ENCODE peak calls at places on chromosomes 11 and 22, in nine cellular contexts. One of them, this sample, is unnamed.

GRCh38 chr11:35260342-35260985 is 121.5 kb downstream of the CD44 start:
- DNase-seq in thoracic aorta: no peak
- DNase-seq in colonic mucosa: no peak
- DNase-seq in adrenal gland: no peak
- DNase-seq in psoas muscle: no peak
- DNase-seq in IMR-90: peak
- DNase-seq in right cardiac atrium: no peak
- DNase-seq in stomach: no peak
- DNase-seq in DND-41: no peak
- DNase-seq in this sample: no peak

GRCh38 chr11:91239359-91239758 is 985.3 kb upstream of the FAT3 start:
- DNase-seq in thoracic aorta: no peak
- DNase-seq in colonic mucosa: no peak
- DNase-seq in adrenal gland: no peak
- DNase-seq in psoas muscle: no peak
- DNase-seq in IMR-90: no peak
- DNase-seq in right cardiac atrium: no peak
- DNase-seq in stomach: no peak
- DNase-seq in DND-41: no peak
- DNase-seq in this sample: no peak

GRCh38 chr11:3614742-3615171 is 27.0 kb downstream of the ART5 start:
- DNase-seq in thoracic aorta: no peak
- DNase-seq in colonic mucosa: no peak
- DNase-seq in adrenal gland: no peak
- DNase-seq in psoas muscle: peak
- DNase-seq in IMR-90: no peak
- DNase-seq in right cardiac atrium: no peak
- DNase-seq in stomach: no peak
- DNase-seq in DND-41: peak
- DNase-seq in this sample: no peak

GRCh38 chr22:19598054-19598855 is 74.0 kb upstream of the CLDN5 start:
- DNase-seq in thoracic aorta: no peak
- DNase-seq in colonic mucosa: no peak
- DNase-seq in adrenal gland: no peak
- DNase-seq in psoas muscle: no peak
- DNase-seq in IMR-90: no peak
- DNase-seq in right cardiac atrium: no peak
- DNase-seq in stomach: no peak
- DNase-seq in DND-41: no peak
- DNase-seq in this sample: no peak

GRCh38 chr22:38824587-38824986 is 19.2 kb downstream of the NPTXR start:
- DNase-seq in thoracic aorta: no peak
- DNase-seq in colonic mucosa: peak
- DNase-seq in adrenal gland: peak
- DNase-seq in psoas muscle: peak
- DNase-seq in IMR-90: peak
- DNase-seq in right cardiac atrium: peak
- DNase-seq in stomach: peak
- DNase-seq in DND-41: peak
- DNase-seq in this sample: peak

GRCh38 chr22:40818192-40818746 is 877 bp downstream of the SLC25A17 start:
- DNase-seq in thoracic aorta: no peak
- DNase-seq in colonic mucosa: no peak
- DNase-seq in adrenal gland: no peak
- DNase-seq in psoas muscle: no peak
- DNase-seq in IMR-90: no peak
- DNase-seq in right cardiac atrium: no peak
- DNase-seq in stomach: no peak
- DNase-seq in DND-41: peak
- DNase-seq in this sample: no peak

GRCh38 chr11:32462296-32462695 is 27.0 kb upstream of the WT1 start:
- DNase-seq in thoracic aorta: no peak
- DNase-seq in colonic mucosa: no peak
- DNase-seq in adrenal gland: no peak
- DNase-seq in psoas muscle: no peak
- DNase-seq in IMR-90: no peak
- DNase-seq in right cardiac atrium: no peak
- DNase-seq in stomach: no peak
- DNase-seq in DND-41: no peak
- DNase-seq in this sample: no peak

GRCh38 chr11:70433966-70434812 is 35.9 kb downstream of the CTTN start:
- DNase-seq in thoracic aorta: no peak
- DNase-seq in colonic mucosa: no peak
- DNase-seq in adrenal gland: no peak
- DNase-seq in psoas muscle: no peak
- DNase-seq in IMR-90: no peak
- DNase-seq in right cardiac atrium: no peak
- DNase-seq in stomach: no peak
- DNase-seq in DND-41: no peak
- DNase-seq in this sample: no peak

GRCh38 chr11:117796456-117797428 is at the start of gene DSCAML1:
- DNase-seq in thoracic aorta: no peak
- DNase-seq in colonic mucosa: no peak
- DNase-seq in adrenal gland: no peak
- DNase-seq in psoas muscle: no peak
- DNase-seq in IMR-90: no peak
- DNase-seq in right cardiac atrium: peak
- DNase-seq in stomach: no peak
- DNase-seq in DND-41: no peak
- DNase-seq in this sample: no peak

GRCh38 chr11:7524831-7525230 is 11.0 kb downstream of the PPFIBP2 start:
- DNase-seq in thoracic aorta: no peak
- DNase-seq in colonic mucosa: no peak
- DNase-seq in adrenal gland: peak
- DNase-seq in psoas muscle: no peak
- DNase-seq in IMR-90: no peak
- DNase-seq in right cardiac atrium: no peak
- DNase-seq in stomach: no peak
- DNase-seq in DND-41: no peak
- DNase-seq in this sample: no peak

GRCh38 chr11:127470485-127470884 is 469.9 kb upstream of the KIRREL3 start:
- DNase-seq in thoracic aorta: no peak
- DNase-seq in colonic mucosa: no peak
- DNase-seq in adrenal gland: no peak
- DNase-seq in psoas muscle: no peak
- DNase-seq in IMR-90: no peak
- DNase-seq in right cardiac atrium: no peak
- DNase-seq in stomach: no peak
- DNase-seq in DND-41: peak
- DNase-seq in this sample: no peak

GRCh38 chr22:25774575-25775026 is 32.6 kb downstream of the MYO18B start:
- DNase-seq in thoracic aorta: no peak
- DNase-seq in colonic mucosa: no peak
- DNase-seq in adrenal gland: no peak
- DNase-seq in psoas muscle: no peak
- DNase-seq in IMR-90: no peak
- DNase-seq in right cardiac atrium: no peak
- DNase-seq in stomach: no peak
- DNase-seq in DND-41: peak
- DNase-seq in this sample: no peak

DNA sequence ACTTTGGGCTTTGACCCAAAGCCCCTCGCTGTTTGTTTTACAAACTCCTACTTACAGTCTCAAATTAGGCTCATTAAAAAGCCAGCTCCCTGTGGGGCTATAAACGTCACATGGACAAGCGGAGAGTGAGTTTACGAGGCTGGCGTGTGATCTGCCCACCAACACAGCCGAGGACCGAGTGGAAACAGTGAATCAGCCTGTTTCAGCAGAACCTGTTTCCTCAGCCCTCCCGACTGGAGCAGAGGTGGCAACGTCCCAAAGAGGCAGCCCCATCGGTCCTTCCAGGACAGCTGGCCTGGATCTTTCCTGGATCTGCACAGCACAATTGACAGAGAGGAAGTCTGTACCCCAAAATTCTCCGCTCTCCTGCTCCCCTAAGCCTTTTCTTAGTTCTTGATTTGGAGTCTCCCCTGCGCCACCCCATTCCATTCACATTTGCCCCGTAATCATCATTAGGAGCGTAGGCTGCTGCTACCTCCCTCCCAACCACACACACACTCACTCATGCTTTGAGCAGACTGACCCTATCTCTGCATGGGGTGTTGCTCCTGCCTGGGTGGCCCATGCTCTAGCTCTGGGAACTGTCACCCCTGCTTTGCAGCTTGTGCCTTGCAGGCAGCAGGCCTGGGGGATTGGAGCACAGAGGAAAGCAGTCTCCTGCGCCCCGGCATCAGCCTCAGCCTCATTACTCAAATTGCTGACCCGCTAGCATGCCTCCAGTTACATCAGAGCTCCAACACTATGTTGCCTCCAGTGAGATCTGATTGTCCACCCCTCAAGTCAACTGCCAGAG is 117.8 kb downstream of the NAT10 start:
- DNase-seq in thoracic aorta: peak
- DNase-seq in colonic mucosa: peak
- DNase-seq in adrenal gland: peak
- DNase-seq in psoas muscle: peak
- DNase-seq in IMR-90: peak
- DNase-seq in right cardiac atrium: peak
- DNase-seq in stomach: no peak
- DNase-seq in DND-41: no peak
- DNase-seq in this sample: peak
- H3K4me3 ChIP-seq in thoracic aorta: peak
- H3K4me3 ChIP-seq in colonic mucosa: no peak
- H3K4me3 ChIP-seq in adrenal gland: no peak
- H3K4me3 ChIP-seq in psoas muscle: no peak
- H3K4me3 ChIP-seq in IMR-90: no peak
- H3K4me3 ChIP-seq in right cardiac atrium: no peak
- H3K4me3 ChIP-seq in stomach: no peak
- H3K4me3 ChIP-seq in DND-41: no peak
- H3K4me3 ChIP-seq in this sample: no peak

GRCh38 chr22:48639021-48639795 is 1188.5 kb downstream of the BRD1 start:
- DNase-seq in thoracic aorta: no peak
- DNase-seq in colonic mucosa: no peak
- DNase-seq in adrenal gland: no peak
- DNase-seq in psoas muscle: no peak
- DNase-seq in IMR-90: no peak
- DNase-seq in right cardiac atrium: peak
- DNase-seq in stomach: no peak
- DNase-seq in DND-41: no peak
- DNase-seq in this sample: no peak
- H3K27ac ChIP-seq in thoracic aorta: no peak
- H3K27ac ChIP-seq in colonic mucosa: no peak
- H3K27ac ChIP-seq in adrenal gland: no peak
- H3K27ac ChIP-seq in psoas muscle: no peak
- H3K27ac ChIP-seq in IMR-90: no peak
- H3K27ac ChIP-seq in right cardiac atrium: no peak
- H3K27ac ChIP-seq in stomach: no peak
- H3K27ac ChIP-seq in DND-41: no peak
- H3K27ac ChIP-seq in this sample: no peak

GRCh38 chr11:92965196-92965595 is 4.3 kb upstream of the MTNR1B start:
- DNase-seq in thoracic aorta: no peak
- DNase-seq in colonic mucosa: no peak
- DNase-seq in adrenal gland: no peak
- DNase-seq in psoas muscle: no peak
- DNase-seq in IMR-90: no peak
- DNase-seq in right cardiac atrium: no peak
- DNase-seq in stomach: no peak
- DNase-seq in DND-41: no peak
- DNase-seq in this sample: no peak

GRCh38 chr11:92967178-92967577 is 2.3 kb upstream of the MTNR1B start:
- DNase-seq in thoracic aorta: no peak
- DNase-seq in colonic mucosa: no peak
- DNase-seq in adrenal gland: no peak
- DNase-seq in psoas muscle: no peak
- DNase-seq in IMR-90: peak
- DNase-seq in right cardiac atrium: no peak
- DNase-seq in stomach: no peak
- DNase-seq in DND-41: no peak
- DNase-seq in this sample: no peak

GRCh38 chr11:92972248-92972647 is 2.8 kb downstream of the MTNR1B start:
- DNase-seq in thoracic aorta: no peak
- DNase-seq in colonic mucosa: no peak
- DNase-seq in adrenal gland: no peak
- DNase-seq in psoas muscle: no peak
- DNase-seq in IMR-90: no peak
- DNase-seq in right cardiac atrium: no peak
- DNase-seq in stomach: no peak
- DNase-seq in DND-41: no peak
- DNase-seq in this sample: no peak

GRCh38 chr11:92969293-92969633 is 188 bp upstream of the MTNR1B start:
- DNase-seq in thoracic aorta: no peak
- DNase-seq in colonic mucosa: no peak
- DNase-seq in adrenal gland: no peak
- DNase-seq in psoas muscle: no peak
- DNase-seq in IMR-90: no peak
- DNase-seq in right cardiac atrium: no peak
- DNase-seq in stomach: no peak
- DNase-seq in DND-41: no peak
- DNase-seq in this sample: no peak

DNA sequence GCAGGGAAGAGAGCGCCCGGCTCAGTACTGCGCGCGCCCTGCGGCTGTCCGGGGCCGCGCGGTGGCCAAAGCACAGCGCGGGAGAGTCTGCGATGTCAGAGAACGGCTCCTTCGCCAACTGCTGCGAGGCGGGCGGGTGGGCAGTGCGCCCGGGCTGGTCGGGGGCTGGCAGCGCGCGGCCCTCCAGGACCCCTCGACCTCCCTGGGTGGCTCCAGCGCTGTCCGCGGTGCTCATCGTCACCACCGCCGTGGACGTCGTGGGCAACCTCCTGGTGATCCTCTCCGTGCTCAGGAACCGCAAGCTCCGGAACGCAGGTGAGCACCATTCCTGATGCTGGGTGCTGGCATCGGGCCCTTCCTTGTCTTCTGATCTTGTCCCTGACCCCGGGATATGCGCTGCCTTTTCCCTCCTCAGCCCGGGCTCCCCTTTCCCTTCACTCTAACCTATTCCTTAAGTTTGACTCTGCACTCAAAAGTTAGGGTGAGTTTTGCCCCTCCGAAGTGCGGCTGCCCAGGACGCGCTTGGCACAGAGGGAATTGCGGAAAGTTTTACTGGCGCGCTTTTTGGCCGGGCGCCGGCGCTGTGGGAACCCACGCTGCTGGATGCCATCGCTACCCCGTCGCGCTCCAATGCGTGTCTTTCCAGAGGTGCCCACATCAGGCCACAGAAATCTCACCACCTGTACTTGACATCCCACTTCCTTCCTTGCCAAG is at the start of gene MTNR1B:
- DNase-seq in thoracic aorta: no peak
- DNase-seq in colonic mucosa: no peak
- DNase-seq in adrenal gland: no peak
- DNase-seq in psoas muscle: no peak
- DNase-seq in IMR-90: no peak
- DNase-seq in right cardiac atrium: peak
- DNase-seq in stomach: no peak
- DNase-seq in DND-41: no peak
- DNase-seq in this sample: no peak
- H3K4me3 ChIP-seq in thoracic aorta: no peak
- H3K4me3 ChIP-seq in colonic mucosa: no peak
- H3K4me3 ChIP-seq in adrenal gland: no peak
- H3K4me3 ChIP-seq in psoas muscle: no peak
- H3K4me3 ChIP-seq in IMR-90: no peak
- H3K4me3 ChIP-seq in right cardiac atrium: no peak
- H3K4me3 ChIP-seq in stomach: peak
- H3K4me3 ChIP-seq in DND-41: no peak
- H3K4me3 ChIP-seq in this sample: no peak

DNA sequence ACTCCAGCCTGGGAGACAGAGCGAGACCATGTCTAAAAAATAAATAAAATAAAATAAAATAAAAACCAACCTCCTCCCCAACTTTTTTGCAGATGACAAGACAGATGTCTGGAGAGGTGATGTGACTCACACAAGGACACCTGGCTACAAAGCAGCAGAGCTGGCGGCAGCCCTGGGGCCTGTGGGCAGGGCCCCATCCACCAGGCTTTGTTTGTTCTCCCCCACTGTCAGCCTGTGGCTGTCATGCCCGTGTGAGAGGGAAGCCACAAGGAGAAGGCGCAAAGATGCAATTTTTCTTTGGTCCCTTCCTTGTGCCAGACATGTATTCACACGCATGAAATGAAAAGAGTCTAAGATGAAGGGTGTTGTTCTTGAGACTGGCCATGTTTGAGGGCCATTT is 16.6 kb downstream of the CD59 start:
- DNase-seq in thoracic aorta: no peak
- DNase-seq in colonic mucosa: no peak
- DNase-seq in adrenal gland: no peak
- DNase-seq in psoas muscle: no peak
- DNase-seq in IMR-90: no peak
- DNase-seq in right cardiac atrium: no peak
- DNase-seq in stomach: no peak
- DNase-seq in DND-41: peak
- DNase-seq in this sample: no peak
- H3K27ac ChIP-seq in thoracic aorta: no peak
- H3K27ac ChIP-seq in colonic mucosa: no peak
- H3K27ac ChIP-seq in adrenal gland: no peak
- H3K27ac ChIP-seq in psoas muscle: peak
- H3K27ac ChIP-seq in IMR-90: no peak
- H3K27ac ChIP-seq in right cardiac atrium: no peak
- H3K27ac ChIP-seq in stomach: no peak
- H3K27ac ChIP-seq in DND-41: no peak
- H3K27ac ChIP-seq in this sample: no peak